ENCODE peak calls at places on chromosomes 7 and 10, in eight cellular contexts. One of them, this sample, is unnamed.

GRCh38 chr10:48245977-48246376 is 28.5 kb downstream of the FRMPD2 start:
- DNase-seq in pancreas: no peak
- DNase-seq in type B pancreatic cell: no peak
- DNase-seq in fibroblast of villous mesenchyme: no peak
- DNase-seq in IMR-90: no peak
- DNase-seq in glutamatergic neuron: no peak
- DNase-seq in MCF 10A: no peak
- DNase-seq in left ventricle myocardium inferior: no peak
- DNase-seq in this sample: no peak

GRCh38 chr7:1065263-1066260 is 21.2 kb downstream of the GPR146 start:
- DNase-seq in pancreas: peak
- DNase-seq in type B pancreatic cell: peak
- DNase-seq in fibroblast of villous mesenchyme: peak
- DNase-seq in IMR-90: peak
- DNase-seq in glutamatergic neuron: peak
- DNase-seq in MCF 10A: peak
- DNase-seq in left ventricle myocardium inferior: peak
- DNase-seq in this sample: peak

GRCh38 chr7:74293577-74293908 is 4.3 kb downstream of the CLIP2 start:
- DNase-seq in pancreas: no peak
- DNase-seq in type B pancreatic cell: no peak
- DNase-seq in fibroblast of villous mesenchyme: no peak
- DNase-seq in IMR-90: no peak
- DNase-seq in glutamatergic neuron: no peak
- DNase-seq in MCF 10A: no peak
- DNase-seq in left ventricle myocardium inferior: no peak
- DNase-seq in this sample: no peak

GRCh38 chr7:92778972-92779371 is 57.4 kb downstream of the CDK6 start:
- DNase-seq in pancreas: no peak
- DNase-seq in type B pancreatic cell: no peak
- DNase-seq in fibroblast of villous mesenchyme: peak
- DNase-seq in IMR-90: peak
- DNase-seq in glutamatergic neuron: no peak
- DNase-seq in MCF 10A: peak
- DNase-seq in left ventricle myocardium inferior: no peak
- DNase-seq in this sample: no peak

GRCh38 chr10:22911889-22912762 is 15.7 kb upstream of the ARMC3 start:
- DNase-seq in pancreas: no peak
- DNase-seq in type B pancreatic cell: no peak
- DNase-seq in fibroblast of villous mesenchyme: peak
- DNase-seq in IMR-90: no peak
- DNase-seq in glutamatergic neuron: no peak
- DNase-seq in MCF 10A: peak
- DNase-seq in left ventricle myocardium inferior: no peak
- DNase-seq in this sample: no peak

GRCh38 chr7:37448637-37449331 is at the start of gene ELMO1:
- DNase-seq in pancreas: peak
- DNase-seq in type B pancreatic cell: peak
- DNase-seq in fibroblast of villous mesenchyme: peak
- DNase-seq in IMR-90: peak
- DNase-seq in glutamatergic neuron: peak
- DNase-seq in MCF 10A: no peak
- DNase-seq in left ventricle myocardium inferior: peak
- DNase-seq in this sample: peak

GRCh38 chr10:78405781-78406180 is 372.1 kb downstream of the RPS24 start:
- DNase-seq in pancreas: no peak
- DNase-seq in type B pancreatic cell: no peak
- DNase-seq in fibroblast of villous mesenchyme: no peak
- DNase-seq in IMR-90: no peak
- DNase-seq in glutamatergic neuron: no peak
- DNase-seq in MCF 10A: no peak
- DNase-seq in left ventricle myocardium inferior: no peak
- DNase-seq in this sample: no peak

GRCh38 chr10:65765006-65765546 is 1160.8 kb upstream of the LRRTM3 start:
- DNase-seq in pancreas: no peak
- DNase-seq in type B pancreatic cell: no peak
- DNase-seq in fibroblast of villous mesenchyme: no peak
- DNase-seq in IMR-90: no peak
- DNase-seq in glutamatergic neuron: no peak
- DNase-seq in MCF 10A: no peak
- DNase-seq in left ventricle myocardium inferior: no peak
- DNase-seq in this sample: no peak

GRCh38 chr7:101100858-101101847 is 15.9 kb downstream of the TRIM56 start:
- DNase-seq in pancreas: no peak
- DNase-seq in type B pancreatic cell: no peak
- DNase-seq in fibroblast of villous mesenchyme: no peak
- DNase-seq in IMR-90: no peak
- DNase-seq in glutamatergic neuron: no peak
- DNase-seq in MCF 10A: no peak
- DNase-seq in left ventricle myocardium inferior: no peak
- DNase-seq in this sample: no peak

GRCh38 chr10:33277135-33277536 is 57.3 kb downstream of the NRP1 start:
- DNase-seq in pancreas: no peak
- DNase-seq in type B pancreatic cell: no peak
- DNase-seq in fibroblast of villous mesenchyme: peak
- DNase-seq in IMR-90: peak
- DNase-seq in glutamatergic neuron: no peak
- DNase-seq in MCF 10A: no peak
- DNase-seq in left ventricle myocardium inferior: peak
- DNase-seq in this sample: no peak

GRCh38 chr7:47638679-47639306 is 56.9 kb upstream of the TNS3 start:
- DNase-seq in pancreas: no peak
- DNase-seq in type B pancreatic cell: no peak
- DNase-seq in fibroblast of villous mesenchyme: no peak
- DNase-seq in IMR-90: peak
- DNase-seq in glutamatergic neuron: no peak
- DNase-seq in MCF 10A: no peak
- DNase-seq in left ventricle myocardium inferior: no peak
- DNase-seq in this sample: no peak

GRCh38 chr7:131829911-131830310 is 273.5 kb upstream of the PODXL start:
- DNase-seq in pancreas: peak
- DNase-seq in type B pancreatic cell: no peak
- DNase-seq in fibroblast of villous mesenchyme: no peak
- DNase-seq in IMR-90: no peak
- DNase-seq in glutamatergic neuron: peak
- DNase-seq in MCF 10A: no peak
- DNase-seq in left ventricle myocardium inferior: peak
- DNase-seq in this sample: peak

GRCh38 chr10:123687758-123688157 is 21.6 kb downstream of the GPR26 start:
- DNase-seq in pancreas: no peak
- DNase-seq in type B pancreatic cell: no peak
- DNase-seq in fibroblast of villous mesenchyme: no peak
- DNase-seq in IMR-90: no peak
- DNase-seq in glutamatergic neuron: peak
- DNase-seq in MCF 10A: no peak
- DNase-seq in left ventricle myocardium inferior: no peak
- DNase-seq in this sample: peak

GRCh38 chr10:3887885-3888476 is 103.0 kb upstream of the KLF6 start:
- DNase-seq in pancreas: no peak
- DNase-seq in type B pancreatic cell: no peak
- DNase-seq in fibroblast of villous mesenchyme: peak
- DNase-seq in IMR-90: peak
- DNase-seq in glutamatergic neuron: no peak
- DNase-seq in MCF 10A: peak
- DNase-seq in left ventricle myocardium inferior: no peak
- DNase-seq in this sample: no peak

GRCh38 chr7:135670179-135670578 is 7.9 kb downstream of the STMP1 start:
- DNase-seq in pancreas: no peak
- DNase-seq in type B pancreatic cell: no peak
- DNase-seq in fibroblast of villous mesenchyme: peak
- DNase-seq in IMR-90: peak
- DNase-seq in glutamatergic neuron: no peak
- DNase-seq in MCF 10A: peak
- DNase-seq in left ventricle myocardium inferior: no peak
- DNase-seq in this sample: no peak

GRCh38 chr10:964321-964987 is 23.8 kb upstream of the GTPBP4 start:
- DNase-seq in pancreas: no peak
- DNase-seq in type B pancreatic cell: no peak
- DNase-seq in fibroblast of villous mesenchyme: peak
- DNase-seq in IMR-90: no peak
- DNase-seq in glutamatergic neuron: no peak
- DNase-seq in MCF 10A: no peak
- DNase-seq in left ventricle myocardium inferior: no peak
- DNase-seq in this sample: no peak

GRCh38 chr7:117435475-117436043 is 8.3 kb upstream of the ASZ1 start:
- DNase-seq in pancreas: no peak
- DNase-seq in type B pancreatic cell: no peak
- DNase-seq in fibroblast of villous mesenchyme: no peak
- DNase-seq in IMR-90: no peak
- DNase-seq in glutamatergic neuron: no peak
- DNase-seq in MCF 10A: no peak
- DNase-seq in left ventricle myocardium inferior: no peak
- DNase-seq in this sample: no peak

GRCh38 chr10:96275685-96276418 is 4.5 kb upstream of the BLNK start:
- DNase-seq in pancreas: no peak
- DNase-seq in type B pancreatic cell: no peak
- DNase-seq in fibroblast of villous mesenchyme: no peak
- DNase-seq in IMR-90: no peak
- DNase-seq in glutamatergic neuron: no peak
- DNase-seq in MCF 10A: peak
- DNase-seq in left ventricle myocardium inferior: peak
- DNase-seq in this sample: no peak

GRCh38 chr10:117175901-117176534 is 21.3 kb upstream of the KCNK18 start:
- DNase-seq in pancreas: peak
- DNase-seq in type B pancreatic cell: no peak
- DNase-seq in fibroblast of villous mesenchyme: peak
- DNase-seq in IMR-90: peak
- DNase-seq in glutamatergic neuron: peak
- DNase-seq in MCF 10A: peak
- DNase-seq in left ventricle myocardium inferior: peak
- DNase-seq in this sample: peak

GRCh38 chr7:64541438-64542359 is 21.2 kb downstream of the ZNF680 start:
- DNase-seq in pancreas: no peak
- DNase-seq in type B pancreatic cell: no peak
- DNase-seq in fibroblast of villous mesenchyme: peak
- DNase-seq in IMR-90: peak
- DNase-seq in glutamatergic neuron: no peak
- DNase-seq in MCF 10A: peak
- DNase-seq in left ventricle myocardium inferior: no peak
- DNase-seq in this sample: no peak

GRCh38 chr7:4249241-4249640 is 432.9 kb upstream of the FOXK1 start:
- DNase-seq in pancreas: no peak
- DNase-seq in type B pancreatic cell: no peak
- DNase-seq in fibroblast of villous mesenchyme: no peak
- DNase-seq in IMR-90: no peak
- DNase-seq in glutamatergic neuron: no peak
- DNase-seq in MCF 10A: no peak
- DNase-seq in left ventricle myocardium inferior: no peak
- DNase-seq in this sample: no peak

GRCh38 chr7:88254721-88255120 is 34.9 kb upstream of the SRI start:
- DNase-seq in pancreas: no peak
- DNase-seq in type B pancreatic cell: no peak
- DNase-seq in fibroblast of villous mesenchyme: no peak
- DNase-seq in IMR-90: no peak
- DNase-seq in glutamatergic neuron: no peak
- DNase-seq in MCF 10A: peak
- DNase-seq in left ventricle myocardium inferior: no peak
- DNase-seq in this sample: no peak

GRCh38 chr10:48439581-48440041 is 133.1 kb downstream of the MAPK8 start:
- DNase-seq in pancreas: peak
- DNase-seq in type B pancreatic cell: no peak
- DNase-seq in fibroblast of villous mesenchyme: peak
- DNase-seq in IMR-90: peak
- DNase-seq in glutamatergic neuron: no peak
- DNase-seq in MCF 10A: no peak
- DNase-seq in left ventricle myocardium inferior: no peak
- DNase-seq in this sample: no peak

GRCh38 chr7:81626008-81626407 is 143.8 kb downstream of the HGF start:
- DNase-seq in pancreas: no peak
- DNase-seq in type B pancreatic cell: no peak
- DNase-seq in fibroblast of villous mesenchyme: peak
- DNase-seq in IMR-90: peak
- DNase-seq in glutamatergic neuron: no peak
- DNase-seq in MCF 10A: no peak
- DNase-seq in left ventricle myocardium inferior: no peak
- DNase-seq in this sample: no peak

DNA sequence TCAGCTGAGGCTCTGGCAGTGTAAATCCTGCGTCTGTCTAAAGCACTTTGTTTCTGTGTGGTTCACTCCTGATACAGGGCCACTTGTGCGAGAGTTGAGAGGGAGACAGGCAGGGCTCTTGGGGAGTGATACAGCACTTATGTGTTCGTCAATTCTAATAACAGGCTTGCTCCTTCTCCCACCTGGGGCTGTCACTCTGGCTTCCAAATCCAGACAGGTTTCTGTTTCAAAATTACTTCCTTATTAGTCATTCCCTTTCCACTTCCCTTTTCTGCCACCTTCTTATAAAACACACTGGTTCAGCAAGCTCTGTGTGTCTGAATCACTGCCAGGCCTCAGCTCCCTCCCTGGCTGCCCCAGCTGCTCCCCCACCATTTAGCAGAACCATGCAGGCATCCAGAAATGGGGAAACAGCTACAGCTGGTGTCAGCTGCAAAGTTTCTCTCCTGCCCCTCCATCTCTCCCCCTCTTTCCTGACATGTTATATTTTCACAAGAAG is 58.5 kb upstream of the ZNRF2 start:
- DNase-seq in pancreas: peak
- DNase-seq in type B pancreatic cell: no peak
- DNase-seq in fibroblast of villous mesenchyme: peak
- DNase-seq in IMR-90: peak
- DNase-seq in glutamatergic neuron: peak
- DNase-seq in MCF 10A: peak
- DNase-seq in left ventricle myocardium inferior: peak
- DNase-seq in this sample: no peak
- TF ChIP-seq CTCF in pancreas: no peak
- TF ChIP-seq CTCF in type B pancreatic cell: no peak
- TF ChIP-seq CTCF in fibroblast of villous mesenchyme: no peak
- TF ChIP-seq CTCF in IMR-90: no peak
- TF ChIP-seq CTCF in glutamatergic neuron: no peak
- TF ChIP-seq CTCF in MCF 10A: no peak
- TF ChIP-seq CTCF in left ventricle myocardium inferior: no peak
- TF ChIP-seq CTCF in this sample: no peak

GRCh38 chr7:28748934-28749584 is 209.1 kb downstream of the TRIL start:
- DNase-seq in pancreas: no peak
- DNase-seq in type B pancreatic cell: no peak
- DNase-seq in fibroblast of villous mesenchyme: peak
- DNase-seq in IMR-90: peak
- DNase-seq in glutamatergic neuron: no peak
- DNase-seq in MCF 10A: peak
- DNase-seq in left ventricle myocardium inferior: no peak
- DNase-seq in this sample: peak
- TF ChIP-seq CTCF in pancreas: no peak
- TF ChIP-seq CTCF in type B pancreatic cell: no peak
- TF ChIP-seq CTCF in fibroblast of villous mesenchyme: no peak
- TF ChIP-seq CTCF in IMR-90: peak
- TF ChIP-seq CTCF in glutamatergic neuron: no peak
- TF ChIP-seq CTCF in MCF 10A: no peak
- TF ChIP-seq CTCF in left ventricle myocardium inferior: no peak
- TF ChIP-seq CTCF in this sample: no peak

GRCh38 chr10:15824498-15824897 is 35.8 kb downstream of the MINDY3 start:
- DNase-seq in pancreas: no peak
- DNase-seq in type B pancreatic cell: no peak
- DNase-seq in fibroblast of villous mesenchyme: peak
- DNase-seq in IMR-90: peak
- DNase-seq in glutamatergic neuron: no peak
- DNase-seq in MCF 10A: peak
- DNase-seq in left ventricle myocardium inferior: no peak
- DNase-seq in this sample: no peak
- TF ChIP-seq CTCF in pancreas: peak
- TF ChIP-seq CTCF in type B pancreatic cell: peak
- TF ChIP-seq CTCF in fibroblast of villous mesenchyme: peak
- TF ChIP-seq CTCF in IMR-90: peak
- TF ChIP-seq CTCF in glutamatergic neuron: peak
- TF ChIP-seq CTCF in MCF 10A: peak
- TF ChIP-seq CTCF in left ventricle myocardium inferior: peak
- TF ChIP-seq CTCF in this sample: peak

GRCh38 chr7:51224811-51225581 is 91.6 kb downstream of the COBL start:
- DNase-seq in pancreas: peak
- DNase-seq in type B pancreatic cell: no peak
- DNase-seq in fibroblast of villous mesenchyme: no peak
- DNase-seq in IMR-90: no peak
- DNase-seq in glutamatergic neuron: no peak
- DNase-seq in MCF 10A: peak
- DNase-seq in left ventricle myocardium inferior: no peak
- DNase-seq in this sample: no peak
- TF ChIP-seq CTCF in pancreas: no peak
- TF ChIP-seq CTCF in type B pancreatic cell: peak
- TF ChIP-seq CTCF in fibroblast of villous mesenchyme: no peak
- TF ChIP-seq CTCF in IMR-90: no peak
- TF ChIP-seq CTCF in glutamatergic neuron: no peak
- TF ChIP-seq CTCF in MCF 10A: peak
- TF ChIP-seq CTCF in left ventricle myocardium inferior: peak
- TF ChIP-seq CTCF in this sample: no peak